ENCODE peak calls at places on chromosomes 2 and 18, in ten cellular contexts. I is effector memory CD8-positive, alpha-beta T cell; O is foreskin fibroblast; J is fibroblast of the conjunctiva; Y is chondrocyte; W is IMR-90; Q is NCI-H1417; N is naive thymus-derived CD4-positive, alpha-beta T cell; R is psoas muscle; D is activated gamma-delta T cell treated with anti-CD3 and anti-CD28 coated beads, Interleukin-2, amount 50 U/mL, for 16 hours. M is an unnamed sample.

GRCh38 chr2:49240608-49241007 is 86.3 kb upstream of the FSHR start:
- DNase-seq in I (no peak), O (peak; percentile 46), J (peak; percentile 18), Y (no peak), W (peak; percentile 33), Q (no peak), N (no peak), R (no peak), D (no peak), M (no peak)

GRCh38 chr2:63861220-63861822 is 19.6 kb downstream of the UGP2 start:
- DNase-seq in I (peak; percentile 49), O (peak; percentile 82), J (peak; percentile 61), Y (no peak), W (peak; percentile 58), Q (peak; percentile 33), N (no peak), R (no peak), D (peak; percentile 39), M (peak; percentile 80)

GRCh38 chr2:85501244-85501643 is 37.7 kb upstream of the MAT2A start:
- DNase-seq in I (no peak), O (no peak), J (no peak), Y (no peak), W (no peak), Q (no peak), N (no peak), R (no peak), D (no peak), M (no peak)

GRCh38 chr2:239889641-239890055 is 135.5 kb downstream of the NDUFA10 start:
- DNase-seq in I (no peak), O (no peak), J (no peak), Y (no peak), W (no peak), Q (no peak), N (peak; percentile 17), R (no peak), D (no peak), M (no peak)

GRCh38 chr2:25215948-25216679 is 47.7 kb upstream of the POMC start:
- DNase-seq in I (peak; percentile 88), O (peak; percentile 86), J (peak; percentile 43), Y (no peak), W (no peak), Q (no peak), N (peak; percentile 88), R (peak; percentile 85), D (peak; percentile 84), M (peak; percentile 41)

GRCh38 chr18:26813043-26813442 is 52.5 kb downstream of the AQP4 start:
- DNase-seq in I (no peak), O (no peak), J (no peak), Y (no peak), W (no peak), Q (peak; percentile 62), N (no peak), R (no peak), D (no peak), M (peak; percentile 20)

GRCh38 chr2:112820343-112820742 is 16.2 kb downstream of the IL1B start:
- DNase-seq in I (no peak), O (no peak), J (no peak), Y (no peak), W (no peak), Q (no peak), N (no peak), R (no peak), D (no peak), M (no peak)

GRCh38 chr18:10453885-10454772 is at the start of gene APCDD1:
- DNase-seq in I (no peak), O (peak; percentile 80), J (no peak), Y (no peak), W (no peak), Q (peak; percentile 74), N (no peak), R (peak; percentile 89), D (no peak), M (no peak)

GRCh38 chr2:44479127-44479887 is 117.6 kb downstream of the CAMKMT start:
- DNase-seq in I (peak; percentile 34), O (peak; percentile 89), J (peak; percentile 85), Y (no peak), W (peak; percentile 87), Q (peak; percentile 78), N (peak; percentile 23), R (no peak), D (peak; percentile 22), M (peak; percentile 83)

GRCh38 chr18:24398515-24398914 is 891 bp upstream of the OSBPL1A start:
- DNase-seq in I (no peak), O (peak; percentile 81), J (no peak), Y (no peak), W (peak; percentile 46), Q (no peak), N (no peak), R (no peak), D (no peak), M (no peak)

GRCh38 chr2:164044637-164045036 is 308.8 kb upstream of the FIGN start:
- DNase-seq in I (no peak), O (no peak), J (no peak), Y (no peak), W (no peak), Q (no peak), N (no peak), R (no peak), D (no peak), M (no peak)

GRCh38 chr18:55402731-55403405 is 185.1 kb downstream of the TCF4 start:
- DNase-seq in I (no peak), O (peak; percentile 54), J (no peak), Y (no peak), W (no peak), Q (no peak), N (no peak), R (no peak), D (no peak), M (no peak)

GRCh38 chr2:118123561-118124232 is 35.4 kb downstream of the INSIG2 start:
- DNase-seq in I (no peak), O (peak; percentile 46), J (no peak), Y (no peak), W (peak; percentile 52), Q (no peak), N (no peak), R (no peak), D (no peak), M (no peak)

GRCh38 chr2:231597014-231597611 is 4.4 kb downstream of the TEX44 start:
- DNase-seq in I (no peak), O (peak; percentile 85), J (peak; percentile 57), Y (no peak), W (no peak), Q (no peak), N (no peak), R (peak; percentile 88), D (no peak), M (no peak)

GRCh38 chr2:206084870-206085741 is 868 bp downstream of the INO80D start:
- DNase-seq in I (peak; percentile 38), O (peak; percentile 53), J (no peak), Y (no peak), W (no peak), Q (peak; percentile 73), N (peak; percentile 65), R (peak; percentile 67), D (peak; percentile 31), M (peak; percentile 61)

GRCh38 chr2:233363744-233364235 is 9.5 kb downstream of the DGKD start:
- DNase-seq in I (no peak), O (no peak), J (no peak), Y (no peak), W (no peak), Q (no peak), N (no peak), R (no peak), D (no peak), M (peak; percentile 54)

GRCh38 chr2:53829252-53829651 is 30.5 kb downstream of the GPR75 start:
- DNase-seq in I (no peak), O (no peak), J (no peak), Y (no peak), W (no peak), Q (peak; percentile 56), N (no peak), R (no peak), D (no peak), M (no peak)

GRCh38 chr2:25483584-25484266 is 142.0 kb upstream of the DNMT3A start:
- DNase-seq in I (no peak), O (peak; percentile 19), J (no peak), Y (no peak), W (no peak), Q (no peak), N (no peak), R (no peak), D (no peak), M (peak; percentile 79)

GRCh38 chr2:240505946-240506345 is 51.8 kb downstream of the ANKMY1 start:
- DNase-seq in I (no peak), O (no peak), J (no peak), Y (peak; percentile 59), W (no peak), Q (no peak), N (no peak), R (no peak), D (no peak), M (no peak)

GRCh38 chr2:198968585-198968984 is 489.2 kb downstream of the SATB2 start:
- DNase-seq in I (no peak), O (no peak), J (no peak), Y (no peak), W (no peak), Q (no peak), N (no peak), R (no peak), D (no peak), M (no peak)

M was measured in OCI-LY7.